ENCODE peak calls at places on chromosomes 12 and 14, in six cellular contexts. X is EL, K is NCI-H2081, W is HFFc6, U is upper lobe of left lung, N is GM13976. P is an unnamed sample.

GRCh38 chr12:58727526-58727925 is 192.8 kb downstream of the LRIG3 start:
- DNase-seq in X (peak), K (no peak), W (no peak), U (no peak), N (no peak), P (no peak)

GRCh38 chr12:121514184-121514742 is 66.6 kb downstream of the KDM2B start:
- DNase-seq in X (no peak), K (no peak), W (no peak), U (no peak), N (peak), P (no peak)

GRCh38 chr12:1795221-1795784 is 25.1 kb upstream of the LRTM2 start:
- DNase-seq in X (no peak), K (no peak), W (no peak), U (no peak), N (no peak), P (no peak)

GRCh38 chr14:85416771-85417170 is 113.2 kb upstream of the FLRT2 start:
- DNase-seq in X (peak), K (no peak), W (peak), U (no peak), N (no peak), P (no peak)

GRCh38 chr12:252634-253033 is 10.0 kb downstream of the SLC6A13 start:
- DNase-seq in X (no peak), K (no peak), W (no peak), U (no peak), N (no peak), P (no peak)

GRCh38 chr12:110577717-110578521 is 5.2 kb downstream of the PPTC7 start:
- DNase-seq in X (peak), K (no peak), W (peak), U (no peak), N (peak), P (no peak)

GRCh38 chr14:68501621-68502052 is 291.2 kb downstream of the ZFP36L1 start:
- DNase-seq in X (no peak), K (no peak), W (no peak), U (peak), N (no peak), P (no peak)

GRCh38 chr14:82854851-82855250 is 1321.2 kb upstream of the SEL1L start:
- DNase-seq in X (no peak), K (peak), W (no peak), U (no peak), N (no peak), P (no peak)

GRCh38 chr14:70047598-70048312 is 141.0 kb downstream of the SLC8A3 start:
- DNase-seq in X (no peak), K (no peak), W (no peak), U (no peak), N (no peak), P (no peak)

GRCh38 chr12:107122452-107122958 is 29.2 kb upstream of the CRY1 start:
- DNase-seq in X (no peak), K (no peak), W (no peak), U (no peak), N (no peak), P (no peak)

P was measured in NCI-H748 treated with DMSO at 0.1 percent for 48 hours.